ENCODE peak calls at places on chromosomes 11 and 22, in four cellular contexts. W is GM23248, Q is A673, T is MM.1S. H is an unnamed sample.

GRCh38 chr11:59550842-59551650 is 39.7 kb downstream of the OR4D9 start:
- DNase-seq in W (peak; percentile 89), Q (peak; percentile 99), T (peak; percentile 85), H (peak; percentile 85)

GRCh38 chr22:24101966-24102365 is 79.3 kb upstream of the SUSD2 start:
- DNase-seq in W (peak; percentile 9), Q (no peak), T (no peak), H (no peak)

GRCh38 chr11:133118563-133119303 is 413.6 kb downstream of the OPCML start:
- DNase-seq in W (no peak), Q (no peak), T (no peak), H (no peak)

GRCh38 chr11:124887667-124888013 is 10.0 kb downstream of the ROBO4 start:
- DNase-seq in W (no peak), Q (no peak), T (no peak), H (no peak)

GRCh38 chr11:121933694-121934093 is 182.3 kb downstream of the BLID start:
- DNase-seq in W (peak; percentile 33), Q (no peak), T (no peak), H (no peak)

GRCh38 chr11:87150936-87151335 is 113.2 kb downstream of the TMEM135 start:
- DNase-seq in W (peak; percentile 35), Q (no peak), T (no peak), H (no peak)

GRCh38 chr11:834371-835316 is 1.9 kb downstream of the CD151 start:
- DNase-seq in W (peak; percentile 92), Q (peak; percentile 78), T (no peak), H (no peak)

GRCh38 chr11:131218542-131218941 is 151.9 kb upstream of the NTM start:
- DNase-seq in W (no peak), Q (no peak), T (no peak), H (no peak)

GRCh38 chr11:27902981-27903624 is 202.8 kb upstream of the BDNF start:
- DNase-seq in W (peak; percentile 94), Q (no peak), T (no peak), H (no peak)

GRCh38 chr11:79113099-79113498 is 327.7 kb downstream of the TENM4 start:
- DNase-seq in W (no peak), Q (no peak), T (no peak), H (no peak)

GRCh38 chr11:3204141-3205015 is 14.2 kb downstream of the MRGPRG start:
- DNase-seq in W (no peak), Q (no peak), T (no peak), H (no peak)

GRCh38 chr11:66970808-66971442 is 4.2 kb upstream of the C11orf86 start:
- DNase-seq in W (peak; percentile 100), Q (peak; percentile 76), T (no peak), H (peak; percentile 53)

GRCh38 chr11:95100856-95101507 is 11.3 kb downstream of the ENDOD1 start:
- DNase-seq in W (no peak), Q (no peak), T (no peak), H (no peak)

GRCh38 chr22:39177456-39177775 is 24.9 kb upstream of the CBX7 start:
- DNase-seq in W (peak; percentile 19), Q (no peak), T (no peak), H (no peak)

GRCh38 chr11:34266090-34266912 is 91.5 kb downstream of the ABTB2 start:
- DNase-seq in W (peak; percentile 86), Q (peak; percentile 99), T (no peak), H (no peak)

GRCh38 chr11:130872102-130872501 is 44.2 kb downstream of the SNX19 start:
- DNase-seq in W (no peak), Q (no peak), T (no peak), H (no peak)

GRCh38 chr11:127042445-127042844 is 41.9 kb upstream of the KIRREL3 start:
- DNase-seq in W (peak; percentile 83), Q (no peak), T (no peak), H (no peak)

GRCh38 chr11:126132319-126132718 is 69.7 kb upstream of the CDON start:
- DNase-seq in W (peak; percentile 69), Q (peak; percentile 54), T (no peak), H (no peak)

GRCh38 chr11:68021167-68021787 is 9.2 kb upstream of the NDUFS8 start:
- DNase-seq in W (no peak), Q (no peak), T (peak; percentile 59), H (peak; percentile 67)

GRCh38 chr22:30286813-30287625 is 2.3 kb downstream of the CASTOR1 start:
- DNase-seq in W (peak; percentile 47), Q (peak; percentile 58), T (peak; percentile 53), H (peak; percentile 90)

GRCh38 chr11:115112779-115113178 is 391.4 kb downstream of the CADM1 start:
- DNase-seq in W (no peak), Q (no peak), T (no peak), H (no peak)

GRCh38 chr11:33125025-33125424 is 36.3 kb downstream of the CSTF3 start:
- DNase-seq in W (no peak), Q (no peak), T (no peak), H (no peak)

GRCh38 chr11:124086447-124086846 is 28.8 kb upstream of the VWA5A start:
- DNase-seq in W (no peak), Q (peak; percentile 52), T (no peak), H (no peak)

GRCh38 chr11:5197538-5197937 is 2.9 kb downstream of the OR51V1 start:
- DNase-seq in W (peak; percentile 82), Q (no peak), T (no peak), H (no peak)

DNA sequence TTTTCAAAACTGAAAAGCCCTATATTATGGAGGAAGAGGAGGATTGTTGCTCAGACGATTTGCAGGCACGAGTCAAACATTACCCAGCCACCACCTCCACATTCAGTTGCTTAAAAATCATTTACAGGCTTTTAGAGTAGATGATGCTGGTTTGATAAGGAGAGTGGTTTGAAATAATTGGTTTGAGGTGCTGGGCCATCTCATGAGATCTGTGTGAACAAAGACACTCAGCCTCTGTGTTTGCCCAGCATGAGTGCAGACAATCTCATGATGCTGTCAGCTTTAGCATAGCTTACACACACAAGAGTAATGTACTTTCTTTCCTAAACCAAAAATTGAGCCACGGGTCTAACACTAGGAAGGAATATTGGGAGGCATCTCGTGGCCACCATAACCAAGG is 4.3 kb downstream of the SLC43A3 start:
- DNase-seq in W (no peak), Q (no peak), T (no peak), H (no peak)
- H3K4me1 ChIP-seq in W (peaks cover 34% of the 10 kb centered on the region), Q (peaks cover 28% of the 10 kb centered on the region), T (peaks cover 23% of the 10 kb centered on the region), H (no peaks in the 10 kb centered on the region)

GRCh38 chr11:2137202-2138071 is 1.8 kb downstream of the IGF2 start:
- DNase-seq in W (peak; percentile 52), Q (no peak), T (no peak), H (peak; percentile 91)
- H3K27me3 ChIP-seq in W (peaks cover 57% of the 10 kb centered on the region), Q (peaks cover 58% of the 10 kb centered on the region), T (peaks cover 82% of the 10 kb centered on the region), H (no peaks in the 10 kb centered on the region)

GRCh38 chr11:96217206-96217605 is 125.8 kb downstream of the MAML2 start:
- DNase-seq in W (no peak), Q (no peak), T (no peak), H (no peak)
- H3K4me1 ChIP-seq in W (peaks cover 66% of the 10 kb centered on the region), Q (peaks cover 87% of the 10 kb centered on the region), T (peaks cover 63% of the 10 kb centered on the region), H (peaks cover 56% of the 10 kb centered on the region)

GRCh38 chr11:10678106-10678505 is 15.4 kb downstream of the IRAG1 start:
- DNase-seq in W (no peak), Q (no peak), T (no peak), H (no peak)

GRCh38 chr11:10674991-10675440 is 18.5 kb downstream of the IRAG1 start:
- DNase-seq in W (peak; percentile 66), Q (no peak), T (no peak), H (no peak)

GRCh38 chr11:10673476-10674062 is 20.0 kb downstream of the IRAG1 start:
- DNase-seq in W (no peak), Q (no peak), T (no peak), H (no peak)

GRCh38 chr11:10670099-10670498 is 23.5 kb downstream of the IRAG1 start:
- DNase-seq in W (no peak), Q (no peak), T (no peak), H (no peak)

GRCh38 chr11:10674440-10674855 is 19.1 kb downstream of the IRAG1 start:
- DNase-seq in W (peak; percentile 54), Q (no peak), T (no peak), H (no peak)
- H3K27me3 ChIP-seq in W (no peaks in the 10 kb centered on the region), Q (no peaks in the 10 kb centered on the region), T (no peaks in the 10 kb centered on the region), H (no peaks in the 10 kb centered on the region)

DNA sequence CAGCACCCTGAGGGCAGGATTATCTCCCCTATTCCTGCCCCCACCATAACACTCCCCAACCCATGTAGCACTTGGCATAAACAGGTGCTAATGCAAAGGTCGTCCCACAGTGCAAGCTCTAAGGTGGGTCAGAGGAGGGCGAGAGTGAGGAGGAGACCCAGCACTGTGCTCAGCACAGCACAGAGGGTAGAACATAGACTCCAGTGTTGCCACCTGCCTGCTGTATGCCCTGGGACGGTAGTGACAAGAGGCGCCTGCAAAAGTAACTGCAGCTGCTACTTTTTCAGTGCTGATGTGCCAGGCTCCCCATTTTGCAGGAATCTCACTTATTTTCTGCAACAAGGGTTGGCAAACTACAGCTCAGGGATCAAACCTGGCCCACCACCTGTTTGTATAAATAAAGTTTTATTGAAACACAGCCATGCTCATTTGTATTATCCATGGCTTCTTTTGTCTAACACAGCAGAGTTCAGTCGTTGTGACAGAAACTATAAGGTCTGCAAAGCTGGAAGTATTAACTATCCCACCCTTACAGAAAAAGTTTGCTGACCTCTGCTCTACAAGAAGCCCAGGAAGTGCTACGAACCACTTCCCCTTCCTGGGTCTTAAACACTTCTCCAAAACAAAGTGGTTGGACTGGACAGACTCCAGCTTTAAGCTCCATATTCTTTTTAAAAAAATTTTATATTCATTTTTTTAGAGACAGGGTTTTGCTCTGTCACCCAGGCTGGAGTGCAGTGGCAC is 16.9 kb upstream of the CDC42BPG start:
- DNase-seq in W (no peak), Q (no peak), T (no peak), H (no peak)
- H3K4me1 ChIP-seq in W (peaks cover 47% of the 10 kb centered on the region), Q (peaks cover 10% of the 10 kb centered on the region), T (peaks cover 48% of the 10 kb centered on the region), H (peaks cover 53% of the 10 kb centered on the region)

H was measured in Caco-2.